ENCODE peak calls at places on chromosomes 2 and 18, in eight cellular contexts. One of them, this sample, is unnamed.
A peak's percentile ranks its signal among the peaks of the same experiment; 100 is the strongest.

GRCh38 chr2:124652099-124652498 is 627.0 kb downstream of the CNTNAP5 start:
- DNase-seq in A549: no peak
- DNase-seq in gastrocnemius medialis: no peak
- DNase-seq in tibial nerve: no peak
- DNase-seq in heart left ventricle: no peak
- DNase-seq in stomach: no peak
- DNase-seq in Peyer's patch: no peak
- DNase-seq in ovary: no peak
- DNase-seq in this sample: no peak

GRCh38 chr2:847669-848068 is 103.0 kb upstream of the SNTG2 start:
- DNase-seq in heart left ventricle: no peak
- DNase-seq in ovary: no peak
- DNase-seq in tibial nerve: no peak
- DNase-seq in gastrocnemius medialis: no peak
- DNase-seq in Peyer's patch: no peak
- DNase-seq in A549: no peak
- DNase-seq in stomach: no peak
- DNase-seq in this sample: no peak

GRCh38 chr2:126317797-126318431 is 338.0 kb upstream of the GYPC start:
- DNase-seq in tibial nerve: no peak
- DNase-seq in ovary: no peak
- DNase-seq in heart left ventricle: no peak
- DNase-seq in gastrocnemius medialis: no peak
- DNase-seq in A549: no peak
- DNase-seq in Peyer's patch: no peak
- DNase-seq in stomach: no peak
- DNase-seq in this sample: no peak

GRCh38 chr2:26616032-26616863 is 24.9 kb downstream of the CIB4 start:
- DNase-seq in heart left ventricle: no peak
- DNase-seq in ovary: no peak
- DNase-seq in stomach: no peak
- DNase-seq in Peyer's patch: peak; percentile 38
- DNase-seq in gastrocnemius medialis: no peak
- DNase-seq in A549: no peak
- DNase-seq in tibial nerve: no peak
- DNase-seq in this sample: no peak

GRCh38 chr2:39571197-39571731 is 94.5 kb upstream of the TMEM178A start:
- DNase-seq in stomach: no peak
- DNase-seq in gastrocnemius medialis: peak; percentile 29
- DNase-seq in tibial nerve: no peak
- DNase-seq in ovary: no peak
- DNase-seq in A549: no peak
- DNase-seq in Peyer's patch: no peak
- DNase-seq in heart left ventricle: no peak
- DNase-seq in this sample: no peak

GRCh38 chr18:31439807-31440325 is 7.7 kb upstream of the DSG3 start:
- DNase-seq in Peyer's patch: no peak
- DNase-seq in stomach: no peak
- DNase-seq in gastrocnemius medialis: no peak
- DNase-seq in ovary: no peak
- DNase-seq in heart left ventricle: no peak
- DNase-seq in tibial nerve: no peak
- DNase-seq in A549: no peak
- DNase-seq in this sample: no peak

GRCh38 chr2:10478916-10479315 is 30.8 kb upstream of the ODC1 start:
- DNase-seq in gastrocnemius medialis: no peak
- DNase-seq in stomach: no peak
- DNase-seq in ovary: no peak
- DNase-seq in heart left ventricle: no peak
- DNase-seq in tibial nerve: no peak
- DNase-seq in A549: no peak
- DNase-seq in Peyer's patch: peak; percentile 41
- DNase-seq in this sample: no peak

GRCh38 chr2:217893440-217893839 is 109.4 kb downstream of the TNS1 start:
- DNase-seq in tibial nerve: no peak
- DNase-seq in ovary: no peak
- DNase-seq in stomach: peak; percentile 51
- DNase-seq in Peyer's patch: no peak
- DNase-seq in gastrocnemius medialis: no peak
- DNase-seq in A549: no peak
- DNase-seq in heart left ventricle: no peak
- DNase-seq in this sample: no peak

GRCh38 chr2:207828361-207829057 is 58.8 kb upstream of the FZD5 start:
- DNase-seq in tibial nerve: no peak
- DNase-seq in A549: no peak
- DNase-seq in Peyer's patch: no peak
- DNase-seq in ovary: no peak
- DNase-seq in gastrocnemius medialis: no peak
- DNase-seq in stomach: peak; percentile 43
- DNase-seq in heart left ventricle: no peak
- DNase-seq in this sample: no peak

GRCh38 chr2:64832926-64833325 is 156.3 kb upstream of the SLC1A4 start:
- DNase-seq in ovary: no peak
- DNase-seq in A549: no peak
- DNase-seq in Peyer's patch: no peak
- DNase-seq in tibial nerve: no peak
- DNase-seq in gastrocnemius medialis: no peak
- DNase-seq in stomach: no peak
- DNase-seq in heart left ventricle: no peak
- DNase-seq in this sample: no peak

GRCh38 chr18:41060967-41061366 is 894.1 kb upstream of the PIK3C3 start:
- DNase-seq in heart left ventricle: no peak
- DNase-seq in Peyer's patch: no peak
- DNase-seq in gastrocnemius medialis: no peak
- DNase-seq in ovary: no peak
- DNase-seq in tibial nerve: no peak
- DNase-seq in A549: no peak
- DNase-seq in stomach: no peak
- DNase-seq in this sample: no peak

DNA sequence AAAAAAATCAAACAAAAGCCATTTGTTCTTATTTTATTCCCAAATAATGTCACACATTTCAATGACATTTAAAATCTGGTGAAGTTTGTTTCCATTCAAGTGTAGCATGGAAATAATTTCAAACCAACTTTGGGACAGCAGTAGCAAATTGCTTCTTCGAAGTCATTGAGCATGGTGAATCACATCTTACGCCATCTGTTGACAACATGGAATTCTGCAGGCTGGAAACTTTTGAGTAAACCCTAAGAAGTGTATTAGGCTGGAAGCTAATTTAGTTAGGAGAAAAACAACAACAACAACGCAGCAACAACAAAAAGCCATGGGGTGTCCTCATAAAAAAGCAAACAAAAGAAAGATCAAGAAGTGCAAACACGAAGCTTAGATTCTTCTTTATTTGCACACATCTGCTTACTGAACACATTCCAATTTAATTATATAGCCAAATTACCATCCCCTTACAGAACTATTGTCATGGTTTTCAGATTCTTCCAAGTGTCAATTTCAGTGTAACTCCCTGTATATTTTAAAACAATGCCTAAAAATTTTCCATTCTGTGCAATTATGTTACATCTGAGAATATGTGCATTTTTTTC is 659.0 kb upstream of the CDH7 start:
- DNase-seq in tibial nerve: no peak
- DNase-seq in stomach: no peak
- DNase-seq in heart left ventricle: no peak
- DNase-seq in ovary: no peak
- DNase-seq in Peyer's patch: no peak
- DNase-seq in A549: peak; percentile 21
- DNase-seq in gastrocnemius medialis: no peak
- DNase-seq in this sample: no peak
- TF ChIP-seq CTCF in tibial nerve: peak; percentile 31
- TF ChIP-seq CTCF in stomach: peak; percentile 44
- TF ChIP-seq CTCF in heart left ventricle: peak; percentile 56
- TF ChIP-seq CTCF in ovary: no peak
- TF ChIP-seq CTCF in Peyer's patch: peak; percentile 19
- TF ChIP-seq CTCF in A549: peak; percentile 14
- TF ChIP-seq CTCF in gastrocnemius medialis: no peak
- TF ChIP-seq CTCF in this sample: no peak

GRCh38 chr2:164642946-164643555 is 21.8 kb upstream of the GRB14 start:
- DNase-seq in A549: no peak
- DNase-seq in heart left ventricle: no peak
- DNase-seq in tibial nerve: no peak
- DNase-seq in gastrocnemius medialis: no peak
- DNase-seq in ovary: no peak
- DNase-seq in Peyer's patch: no peak
- DNase-seq in stomach: no peak
- DNase-seq in this sample: no peak
- TF ChIP-seq POLR2A in A549: no peak
- TF ChIP-seq POLR2A in heart left ventricle: no peak
- TF ChIP-seq POLR2A in tibial nerve: no peak
- TF ChIP-seq POLR2A in gastrocnemius medialis: no peak
- TF ChIP-seq POLR2A in ovary: no peak
- TF ChIP-seq POLR2A in Peyer's patch: no peak
- TF ChIP-seq POLR2A in stomach: no peak
- TF ChIP-seq POLR2A in this sample: no peak

GRCh38 chr2:43082111-43082877 is 144.1 kb downstream of the ZFP36L2 start:
- DNase-seq in heart left ventricle: peak; percentile 89
- DNase-seq in gastrocnemius medialis: no peak
- DNase-seq in Peyer's patch: no peak
- DNase-seq in tibial nerve: peak; percentile 51
- DNase-seq in A549: peak; percentile 76
- DNase-seq in stomach: no peak
- DNase-seq in ovary: no peak
- DNase-seq in this sample: peak; percentile 84

GRCh38 chr2:43078781-43079755 is 147.3 kb downstream of the ZFP36L2 start:
- DNase-seq in Peyer's patch: peak; percentile 43
- DNase-seq in ovary: no peak
- DNase-seq in A549: no peak
- DNase-seq in gastrocnemius medialis: no peak
- DNase-seq in heart left ventricle: peak; percentile 42
- DNase-seq in tibial nerve: no peak
- DNase-seq in stomach: no peak
- DNase-seq in this sample: no peak

GRCh38 chr2:43081131-43081745 is 145.2 kb downstream of the ZFP36L2 start:
- DNase-seq in Peyer's patch: peak; percentile 35
- DNase-seq in A549: no peak
- DNase-seq in gastrocnemius medialis: no peak
- DNase-seq in stomach: no peak
- DNase-seq in tibial nerve: no peak
- DNase-seq in ovary: no peak
- DNase-seq in heart left ventricle: no peak
- DNase-seq in this sample: no peak

GRCh38 chr2:43082878-43083261 is 143.5 kb downstream of the ZFP36L2 start:
- DNase-seq in ovary: no peak
- DNase-seq in gastrocnemius medialis: no peak
- DNase-seq in A549: no peak
- DNase-seq in stomach: no peak
- DNase-seq in tibial nerve: no peak
- DNase-seq in heart left ventricle: no peak
- DNase-seq in Peyer's patch: no peak
- DNase-seq in this sample: no peak

GRCh38 chr2:43080626-43081025 is 145.8 kb downstream of the ZFP36L2 start:
- DNase-seq in gastrocnemius medialis: no peak
- DNase-seq in A549: no peak
- DNase-seq in stomach: no peak
- DNase-seq in heart left ventricle: peak; percentile 46
- DNase-seq in Peyer's patch: peak; percentile 41
- DNase-seq in tibial nerve: no peak
- DNase-seq in ovary: no peak
- DNase-seq in this sample: peak; percentile 45
- H3K4me1 ChIP-seq in gastrocnemius medialis: peaks cover 42% of the 10 kb centered on the region
- H3K4me1 ChIP-seq in A549: peaks cover 56% of the 10 kb centered on the region
- H3K4me1 ChIP-seq in stomach: peaks cover 49% of the 10 kb centered on the region
- H3K4me1 ChIP-seq in heart left ventricle: peaks cover 9% of the 10 kb centered on the region
- H3K4me1 ChIP-seq in Peyer's patch: peaks cover 41% of the 10 kb centered on the region
- H3K4me1 ChIP-seq in tibial nerve: no peaks in the 10 kb centered on the region
- H3K4me1 ChIP-seq in ovary: peaks cover 34% of the 10 kb centered on the region
- H3K4me1 ChIP-seq in this sample: peaks cover 50% of the 10 kb centered on the region

GRCh38 chr2:170466632-170467031 is 248.5 kb upstream of the SP5 start:
- DNase-seq in gastrocnemius medialis: no peak
- DNase-seq in stomach: no peak
- DNase-seq in ovary: no peak
- DNase-seq in tibial nerve: no peak
- DNase-seq in A549: no peak
- DNase-seq in Peyer's patch: no peak
- DNase-seq in heart left ventricle: no peak
- DNase-seq in this sample: no peak
- TF ChIP-seq CTCF in gastrocnemius medialis: no peak
- TF ChIP-seq CTCF in stomach: no peak
- TF ChIP-seq CTCF in ovary: no peak
- TF ChIP-seq CTCF in tibial nerve: no peak
- TF ChIP-seq CTCF in A549: no peak
- TF ChIP-seq CTCF in Peyer's patch: no peak
- TF ChIP-seq CTCF in heart left ventricle: no peak
- TF ChIP-seq CTCF in this sample: no peak

GRCh38 chr18:78688249-78688648 is 291.4 kb upstream of the SALL3 start:
- DNase-seq in tibial nerve: no peak
- DNase-seq in A549: no peak
- DNase-seq in heart left ventricle: no peak
- DNase-seq in gastrocnemius medialis: no peak
- DNase-seq in stomach: no peak
- DNase-seq in Peyer's patch: no peak
- DNase-seq in ovary: no peak
- DNase-seq in this sample: no peak

GRCh38 chr18:78686976-78687685 is 292.5 kb upstream of the SALL3 start:
- DNase-seq in gastrocnemius medialis: no peak
- DNase-seq in stomach: peak; percentile 11
- DNase-seq in ovary: no peak
- DNase-seq in heart left ventricle: no peak
- DNase-seq in Peyer's patch: no peak
- DNase-seq in tibial nerve: no peak
- DNase-seq in A549: no peak
- DNase-seq in this sample: no peak

GRCh38 chr18:78685250-78685979 is 294.2 kb upstream of the SALL3 start:
- DNase-seq in tibial nerve: no peak
- DNase-seq in gastrocnemius medialis: no peak
- DNase-seq in A549: no peak
- DNase-seq in heart left ventricle: no peak
- DNase-seq in stomach: peak; percentile 8
- DNase-seq in Peyer's patch: no peak
- DNase-seq in ovary: no peak
- DNase-seq in this sample: no peak

GRCh38 chr18:78687736-78688135 is 291.9 kb upstream of the SALL3 start:
- DNase-seq in Peyer's patch: no peak
- DNase-seq in tibial nerve: no peak
- DNase-seq in gastrocnemius medialis: no peak
- DNase-seq in heart left ventricle: no peak
- DNase-seq in A549: no peak
- DNase-seq in ovary: no peak
- DNase-seq in stomach: no peak
- DNase-seq in this sample: no peak

GRCh38 chr18:78685980-78686530 is 293.6 kb upstream of the SALL3 start:
- DNase-seq in tibial nerve: no peak
- DNase-seq in heart left ventricle: no peak
- DNase-seq in gastrocnemius medialis: no peak
- DNase-seq in Peyer's patch: no peak
- DNase-seq in stomach: peak; percentile 19
- DNase-seq in ovary: no peak
- DNase-seq in A549: no peak
- DNase-seq in this sample: no peak
- TF ChIP-seq POLR2A in tibial nerve: no peak
- TF ChIP-seq POLR2A in heart left ventricle: no peak
- TF ChIP-seq POLR2A in gastrocnemius medialis: no peak
- TF ChIP-seq POLR2A in Peyer's patch: no peak
- TF ChIP-seq POLR2A in stomach: no peak
- TF ChIP-seq POLR2A in ovary: no peak
- TF ChIP-seq POLR2A in A549: no peak
- TF ChIP-seq POLR2A in this sample: no peak

This sample was measured in uterus.